ENCODE peak calls at places on chromosomes 16 and 17, in four cellular contexts. I is fibroblast of lung, L is neuronal stem cell, G is tibial artery. U is an unnamed sample. For H3K27me3 and H3K9me3, the result is how much of the 10 kb centered on the place peaks cover.

GRCh38 chr17:38460716-38461650 is 32.7 kb downstream of the ARHGAP23 start:
- DNase-seq in L (no peak), G (no peak), I (no peak), U (no peak)

GRCh38 chr17:2051388-2052237 is 3.3 kb upstream of the HIC1 start:
- DNase-seq in L (no peak), I (no peak), G (no peak), U (no peak)

GRCh38 chr17:37037590-37038155 is 88.9 kb downstream of the AATF start:
- DNase-seq in G (no peak), L (no peak), I (no peak), U (no peak)

GRCh38 chr16:9225527-9226316 is 134.3 kb downstream of the HAPSTR1 start:
- DNase-seq in I (no peak), L (peak), G (no peak), U (no peak)

GRCh38 chr17:12659500-12659899 is 6.2 kb upstream of the MYOCD start:
- DNase-seq in I (peak), G (no peak), L (no peak), U (no peak)

GRCh38 chr17:64964796-64965195 is 45.5 kb upstream of the LRRC37A3 start:
- DNase-seq in I (peak), L (no peak), G (no peak), U (no peak)

GRCh38 chr17:46942441-46943217 is 19.7 kb downstream of the GOSR2 start:
- DNase-seq in I (peak), G (peak), L (peak), U (no peak)

GRCh38 chr17:4449736-4450135 is 16.0 kb downstream of the SPNS3 start:
- DNase-seq in L (no peak), G (no peak), I (no peak), U (no peak)

GRCh38 chr16:71387045-71387871 is 28.7 kb downstream of the CALB2 start:
- DNase-seq in L (no peak), I (no peak), G (no peak), U (no peak)

GRCh38 chr17:70919241-70919640 is 749.9 kb downstream of the KCNJ2 start:
- DNase-seq in I (no peak), G (no peak), L (no peak), U (no peak)

GRCh38 chr17:47852113-47852949 is 1.4 kb upstream of the SP6 start:
- DNase-seq in I (no peak), G (no peak), L (no peak), U (no peak)

GRCh38 chr17:14298221-14298994 is 2.5 kb upstream of the HS3ST3B1 start:
- DNase-seq in L (no peak), G (no peak), I (no peak), U (no peak)

GRCh38 chr17:45645330-45645729 is 138.8 kb upstream of the CRHR1 start:
- DNase-seq in L (no peak), G (no peak), I (no peak), U (no peak)

GRCh38 chr17:47621293-47622178 is 28.2 kb upstream of the KPNB1 start:
- DNase-seq in I (peak), L (peak), G (no peak), U (no peak)

GRCh38 chr17:17412331-17412730 is 64.5 kb upstream of the MED9 start:
- DNase-seq in I (peak), L (no peak), G (no peak), U (no peak)

GRCh38 chr17:17414316-17414937 is 62.4 kb upstream of the MED9 start:
- DNase-seq in I (peak), L (no peak), G (peak), U (no peak)

GRCh38 chr17:17413821-17414220 is 63.0 kb upstream of the MED9 start:
- DNase-seq in L (no peak), I (peak), G (no peak), U (no peak)

GRCh38 chr17:17413215-17413792 is 63.5 kb upstream of the MED9 start:
- DNase-seq in L (no peak), I (peak), G (no peak), U (no peak)

DNA sequence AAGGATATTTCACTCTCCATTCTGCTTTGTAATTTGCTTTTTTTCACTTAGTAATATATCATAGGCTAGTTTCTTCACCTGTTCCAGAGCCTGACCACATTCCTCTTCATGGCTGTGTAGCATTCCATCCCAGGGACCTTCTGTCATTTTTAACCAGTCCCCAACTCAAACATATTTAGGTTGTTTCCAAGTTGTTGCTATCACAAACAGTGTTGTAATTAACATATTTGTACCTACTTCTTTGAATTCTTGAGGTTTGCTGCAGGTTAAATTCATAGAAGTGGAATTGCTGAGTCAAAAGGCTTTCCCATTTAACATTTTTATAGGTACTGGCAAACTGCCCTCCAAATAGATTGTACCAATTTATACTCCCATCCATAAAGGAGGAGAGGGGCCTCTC is 65.1 kb upstream of the MED9 start:
- DNase-seq in G (no peak), L (no peak), I (peak), U (no peak)
- H3K27me3 ChIP-seq in G (half or more), L (under half), I (under half), U (under half)

GRCh38 chr16:35911899-35912298 is 2452.5 kb downstream of the TP53TG3F start:
- DNase-seq in I (no peak), L (no peak), G (no peak), U (no peak)
- H3K9me3 ChIP-seq in I (under half), L (under half), G (under half), U (under half)

GRCh38 chr16:20647736-20648135 is 49.7 kb downstream of the ACSM1 start:
- DNase-seq in G (no peak), I (no peak), L (no peak), U (no peak)
- H3K27me3 ChIP-seq in G (under half), I (under half), L (under half), U (under half)

DNA sequence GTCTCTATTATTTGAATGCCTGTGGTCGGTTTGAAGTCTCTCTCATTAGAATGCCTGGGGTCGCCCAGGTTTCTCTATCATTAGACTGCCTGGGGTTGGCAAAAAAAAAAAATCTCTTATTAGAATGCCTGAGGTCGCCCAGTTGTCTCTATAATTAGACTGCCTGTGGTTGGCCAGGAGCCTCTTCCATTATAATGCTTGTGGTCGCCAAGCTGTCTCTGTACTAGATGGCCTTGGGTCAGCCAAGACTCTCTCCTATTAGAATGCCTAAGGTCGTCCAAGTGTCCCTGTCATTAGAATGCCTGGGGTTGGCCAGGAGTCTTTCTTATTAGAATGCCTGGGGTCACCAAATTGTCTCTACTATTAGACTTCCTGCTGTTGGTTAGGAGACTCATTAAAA is 2228.4 kb downstream of the TP53TG3F start:
- DNase-seq in G (no peak), I (no peak), L (no peak), U (no peak)
- H3K9me3 ChIP-seq in G (under half), I (under half), L (under half), U (under half)

DNA sequence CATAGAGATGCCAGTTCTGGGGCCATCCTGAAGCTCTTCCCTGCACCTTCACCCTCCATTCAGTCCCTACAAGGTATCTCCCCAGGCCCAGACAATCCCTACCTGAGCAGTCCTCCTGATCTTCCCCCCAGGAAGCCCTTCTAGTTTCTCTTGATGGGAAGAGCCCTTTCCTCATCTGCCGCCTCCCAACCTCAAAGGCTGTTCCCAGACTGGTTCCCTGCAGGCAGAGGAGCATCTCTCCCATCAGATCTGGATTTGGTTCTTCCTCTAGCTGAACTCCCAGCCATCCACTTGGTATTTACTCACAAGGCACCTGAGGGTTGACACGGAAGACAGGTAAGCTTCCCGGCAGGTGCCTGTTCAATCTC is 24.6 kb upstream of the PHB1 start:
- DNase-seq in L (no peak), G (no peak), I (no peak), U (no peak)
- H3K27me3 ChIP-seq in L (under half), G (half or more), I (under half), U (under half)